ENCODE peak calls at places on chromosomes 16 and 17, in seven cellular contexts. W is myocyte; D is HEK293T; Q is hippocampal formation; G is esophagus squamous epithelium; E is stimulated activated CD8-positive, alpha-beta memory T cell treated with anti-CD3 and anti-CD28 coated beads, Interleukin-7, amount 100 ng/mL, for 48 hours; Y is activated CD4-positive, alpha-beta T cell treated with anti-CD3 and anti-CD28 coated beads, Interleukin-2, amount 10 ng/mL, durations not matched to agents 24 days and 14 days. N is an unnamed sample.

GRCh38 chr17:62892870-62893338 is 73.1 kb upstream of the TANC2 start:
- DNase-seq in W (no peak), D (no peak), Q (no peak), G (no peak), E (peak), Y (peak), N (no peak)

GRCh38 chr16:87407511-87408112 is 15.5 kb downstream of the MAP1LC3B start:
- DNase-seq in W (no peak), D (no peak), Q (no peak), G (no peak), E (no peak), Y (no peak), N (no peak)

GRCh38 chr16:66510298-66510697 is 39.6 kb downstream of the TK2 start:
- DNase-seq in W (peak), D (no peak), Q (no peak), G (no peak), E (no peak), Y (no peak), N (no peak)

GRCh38 chr17:1108810-1109605 is 70.8 kb downstream of the ABR start:
- DNase-seq in W (peak), D (peak), Q (no peak), G (no peak), E (peak), Y (peak), N (no peak)

GRCh38 chr17:77929180-77929564 is 29.3 kb upstream of the TNRC6C start:
- DNase-seq in W (no peak), D (no peak), Q (no peak), G (no peak), E (no peak), Y (no peak), N (no peak)

GRCh38 chr17:44633998-44634397 is 22.3 kb upstream of the MEIOC start:
- DNase-seq in W (no peak), D (no peak), Q (no peak), G (no peak), E (no peak), Y (no peak), N (no peak)

GRCh38 chr17:66359351-66359750 is 56.9 kb downstream of the PRKCA start:
- DNase-seq in W (no peak), D (no peak), Q (no peak), G (no peak), E (no peak), Y (no peak), N (no peak)

GRCh38 chr16:1707193-1707790 is 1.3 kb downstream of the MAPK8IP3 start:
- DNase-seq in W (peak), D (no peak), Q (peak), G (no peak), E (no peak), Y (no peak), N (no peak)

GRCh38 chr16:1069154-1069553 is 3.4 kb upstream of the SSTR5 start:
- DNase-seq in W (no peak), D (peak), Q (no peak), G (no peak), E (no peak), Y (peak), N (no peak)

GRCh38 chr17:83067071-83067717 is 12.2 kb upstream of the METRNL start:
- DNase-seq in W (no peak), D (no peak), Q (no peak), G (no peak), E (no peak), Y (no peak), N (peak)

GRCh38 chr17:73432624-73433190 is 120.9 kb upstream of the CDC42EP4 start:
- DNase-seq in W (no peak), D (no peak), Q (no peak), G (no peak), E (no peak), Y (no peak), N (no peak)

GRCh38 chr17:17096438-17097178 is 54.4 kb downstream of the MPRIP start:
- DNase-seq in W (peak), D (no peak), Q (no peak), G (no peak), E (no peak), Y (no peak), N (no peak)

GRCh38 chr16:4886151-4886550 is 38.9 kb downstream of the UBN1 start:
- DNase-seq in W (no peak), D (no peak), Q (no peak), G (no peak), E (no peak), Y (no peak), N (no peak)

GRCh38 chr17:62700964-62701705 is 73.7 kb downstream of the MRC2 start:
- DNase-seq in W (no peak), D (no peak), Q (no peak), G (no peak), E (no peak), Y (no peak), N (no peak)

GRCh38 chr16:68644715-68645493 is at the start of gene CDH3:
- DNase-seq in W (peak), D (peak), Q (no peak), G (no peak), E (no peak), Y (peak), N (no peak)

GRCh38 chr16:14148569-14148968 is 77.5 kb downstream of the MRTFB start:
- DNase-seq in W (no peak), D (no peak), Q (no peak), G (no peak), E (no peak), Y (no peak), N (no peak)

GRCh38 chr17:49162866-49163265 is 30.3 kb downstream of the B4GALNT2 start:
- DNase-seq in W (no peak), D (no peak), Q (no peak), G (no peak), E (no peak), Y (no peak), N (no peak)

GRCh38 chr17:82753516-82753915 is 1.7 kb downstream of the TBCD start:
- DNase-seq in W (no peak), D (no peak), Q (no peak), G (no peak), E (no peak), Y (no peak), N (no peak)

GRCh38 chr16:1745900-1746692 is 25.2 kb downstream of the NME3 start:
- DNase-seq in W (peak), D (no peak), Q (no peak), G (no peak), E (no peak), Y (no peak), N (no peak)

GRCh38 chr16:24102120-24102740 is 153.9 kb upstream of the CACNG3 start:
- DNase-seq in W (no peak), D (peak), Q (peak), G (no peak), E (no peak), Y (no peak), N (no peak)

GRCh38 chr16:8505327-8505991 is 84.9 kb downstream of the TMEM114 start:
- DNase-seq in W (no peak), D (no peak), Q (no peak), G (no peak), E (no peak), Y (no peak), N (no peak)

GRCh38 chr16:21526923-21527807 is 72.2 kb upstream of the METTL9 start:
- DNase-seq in W (no peak), D (no peak), Q (no peak), G (no peak), E (no peak), Y (no peak), N (no peak)

GRCh38 chr16:24852281-24852721 is 6.5 kb downstream of the SLC5A11 start:
- DNase-seq in W (no peak), D (no peak), Q (peak), G (no peak), E (no peak), Y (no peak), N (no peak)

GRCh38 chr16:534089-534635 is 6.7 kb downstream of the CAPN15 start:
- DNase-seq in W (peak), D (no peak), Q (no peak), G (no peak), E (no peak), Y (no peak), N (no peak)

GRCh38 chr16:58859958-58860669 is 126.0 kb upstream of the GOT2 start:
- DNase-seq in W (no peak), D (no peak), Q (no peak), G (no peak), E (no peak), Y (no peak), N (no peak)

GRCh38 chr16:88640520-88641247 is 2.3 kb downstream of the IL17C start:
- DNase-seq in W (no peak), D (no peak), Q (no peak), G (no peak), E (no peak), Y (no peak), N (no peak)

GRCh38 chr16:26569793-26570192 is 496.9 kb upstream of the C16orf82 start:
- DNase-seq in W (no peak), D (peak), Q (peak), G (no peak), E (no peak), Y (peak), N (no peak)

GRCh38 chr17:27954521-27955495 is 61.6 kb upstream of the LYRM9 start:
- DNase-seq in W (no peak), D (no peak), Q (no peak), G (no peak), E (no peak), Y (no peak), N (no peak)

GRCh38 chr17:61232871-61233270 is 166.8 kb upstream of the TBX2 start:
- DNase-seq in W (no peak), D (no peak), Q (no peak), G (no peak), E (no peak), Y (no peak), N (no peak)

GRCh38 chr17:35257080-35257701 is 14.3 kb downstream of the SLFN5 start:
- DNase-seq in W (peak), D (no peak), Q (no peak), G (no peak), E (no peak), Y (no peak), N (no peak)

GRCh38 chr17:64661731-64661980 is 451 bp downstream of the SMURF2 start:
- DNase-seq in W (no peak), D (no peak), Q (no peak), G (no peak), E (no peak), Y (no peak), N (no peak)

GRCh38 chr17:42241871-42242270 is 34.3 kb downstream of the STAT5B start:
- DNase-seq in W (no peak), D (no peak), Q (no peak), G (no peak), E (no peak), Y (no peak), N (no peak)

GRCh38 chr17:42120161-42121065 is 754 bp downstream of the KAT2A start:
- DNase-seq in W (peak), D (peak), Q (no peak), G (no peak), E (no peak), Y (no peak), N (no peak)

GRCh38 chr17:82565551-82565950 is 46.0 kb downstream of the FOXK2 start:
- DNase-seq in W (peak), D (no peak), Q (no peak), G (no peak), E (no peak), Y (no peak), N (no peak)